ENCODE peak calls at places on chromosomes 16 and 17, in four cellular contexts. P, S, O and T are unnamed samples.

GRCh38 chr17:51397361-51398127 is 137.2 kb downstream of the UTP18 start:
- DNase-seq in P (no peak), S (no peak), O (no peak), T (no peak)

GRCh38 chr17:64178011-64178825 is 48.3 kb upstream of the ERN1 start:
- DNase-seq in P (no peak), S (no peak), O (no peak), T (no peak)

GRCh38 chr16:82641336-82641984 is 14.7 kb downstream of the CDH13 start:
- DNase-seq in P (no peak), S (peak), O (no peak), T (no peak)

GRCh38 chr16:83717814-83718213 is 90.0 kb upstream of the HSBP1 start:
- DNase-seq in P (no peak), S (peak), O (no peak), T (no peak)

GRCh38 chr16:27429330-27429871 is 27.4 kb downstream of the IL21R start:
- DNase-seq in P (no peak), S (no peak), O (no peak), T (peak)

GRCh38 chr17:10357768-10358167 is 15.0 kb downstream of the MYH13 start:
- DNase-seq in P (no peak), S (no peak), O (peak), T (no peak)

GRCh38 chr17:50205931-50206505 is 4.6 kb upstream of the COL1A1 start:
- DNase-seq in P (peak), S (no peak), O (no peak), T (peak)

GRCh38 chr17:74815671-74816370 is 39.7 kb upstream of the NAT9 start:
- DNase-seq in P (no peak), S (no peak), O (no peak), T (no peak)

GRCh38 chr16:81625544-81626152 is 153.4 kb upstream of the PLCG2 start:
- DNase-seq in P (no peak), S (peak), O (peak), T (no peak)

GRCh38 chr16:25157476-25157875 is 45.9 kb downstream of the LCMT1 start:
- DNase-seq in P (no peak), S (no peak), O (no peak), T (no peak)

GRCh38 chr16:56894331-56894917 is 29.4 kb downstream of the SLC12A3 start:
- DNase-seq in P (no peak), S (no peak), O (no peak), T (no peak)

GRCh38 chr17:52420555-52421078 is 262.1 kb upstream of the CA10 start:
- DNase-seq in P (no peak), S (no peak), O (no peak), T (no peak)

GRCh38 chr17:69141802-69142472 is at the start of gene ABCA6:
- DNase-seq in P (no peak), S (peak), O (no peak), T (no peak)

GRCh38 chr16:10581507-10581906 is 1.1 kb upstream of the EMP2 start:
- DNase-seq in P (no peak), S (peak), O (no peak), T (no peak)

GRCh38 chr17:40070895-40071719 is 8.3 kb downstream of the THRA start:
- DNase-seq in P (peak), S (no peak), O (no peak), T (no peak)

GRCh38 chr16:17845031-17845430 is 374.3 kb upstream of the XYLT1 start:
- DNase-seq in P (no peak), S (no peak), O (no peak), T (no peak)

GRCh38 chr17:35257080-35257701 is 14.3 kb downstream of the SLFN5 start:
- DNase-seq in P (no peak), S (peak), O (no peak), T (no peak)

GRCh38 chr17:17228521-17229279 is 8.3 kb downstream of the FLCN start:
- DNase-seq in P (no peak), S (no peak), O (no peak), T (no peak)

GRCh38 chr16:77437859-77438258 is 3.0 kb upstream of the ADAMTS18 start:
- DNase-seq in P (no peak), S (peak), O (no peak), T (no peak)

GRCh38 chr16:27795992-27796614 is 246.2 kb downstream of the KATNIP start:
- DNase-seq in P (no peak), S (peak), O (no peak), T (no peak)

GRCh38 chr17:4072487-4073157 is 70.2 kb downstream of the ZZEF1 start:
- DNase-seq in P (no peak), S (peak), O (no peak), T (no peak)

GRCh38 chr17:36849871-36850348 is 87.4 kb upstream of the LHX1 start:
- DNase-seq in P (no peak), S (peak), O (peak), T (no peak)

GRCh38 chr17:7404737-7405412 is 978 bp upstream of the TMEM256 start:
- DNase-seq in P (peak), S (peak), O (no peak), T (no peak)

GRCh38 chr17:45983614-45984310 is 15.3 kb upstream of the STH start:
- DNase-seq in P (no peak), S (no peak), O (no peak), T (no peak)

GRCh38 chr17:7840875-7841274 is 6.9 kb downstream of the KDM6B start:
- DNase-seq in P (no peak), S (no peak), O (no peak), T (peak)

GRCh38 chr16:4138735-4139134 is 22.5 kb upstream of the ADCY9 start:
- DNase-seq in P (no peak), S (no peak), O (no peak), T (no peak)

GRCh38 chr16:77531741-77532140 is 96.9 kb upstream of the ADAMTS18 start:
- DNase-seq in P (no peak), S (peak), O (no peak), T (no peak)

GRCh38 chr16:20901441-20902112 is 1.0 kb downstream of the LYRM1 start:
- DNase-seq in P (peak), S (peak), O (peak), T (peak)

GRCh38 chr17:63446981-63447687 is 1.0 kb upstream of the CYB561 start:
- DNase-seq in P (no peak), S (peak), O (no peak), T (no peak)

GRCh38 chr17:71316498-71316897 is 804.3 kb upstream of the SOX9 start:
- DNase-seq in P (no peak), S (no peak), O (no peak), T (no peak)

GRCh38 chr17:65099941-65100315 is 37.2 kb upstream of the RGS9 start:
- DNase-seq in P (peak), S (peak), O (peak), T (no peak)

GRCh38 chr17:31581022-31581483 is 189.6 kb downstream of the RAB11FIP4 start:
- DNase-seq in P (no peak), S (peak), O (no peak), T (no peak)

GRCh38 chr17:27544350-27545131 is 86.4 kb upstream of the LGALS9 start:
- DNase-seq in P (no peak), S (no peak), O (peak), T (no peak)

GRCh38 chr17:45341389-45342158 is 24.8 kb upstream of the MAP3K14 start:
- DNase-seq in P (peak), S (peak), O (no peak), T (no peak)

GRCh38 chr16:85970712-85971220 is 71.8 kb downstream of the IRF8 start:
- DNase-seq in P (no peak), S (no peak), O (no peak), T (no peak)

GRCh38 chr16:10930755-10931093 is 11.5 kb downstream of the DEXI start:
- DNase-seq in P (no peak), S (no peak), O (no peak), T (no peak)

GRCh38 chr16:65666132-65666869 is 544.4 kb upstream of the CDH11 start:
- DNase-seq in P (no peak), S (no peak), O (no peak), T (no peak)

GRCh38 chr16:65663774-65664173 is 541.9 kb upstream of the CDH11 start:
- DNase-seq in P (no peak), S (no peak), O (no peak), T (no peak)

GRCh38 chr16:65662236-65662635 is 540.4 kb upstream of the CDH11 start:
- DNase-seq in P (no peak), S (no peak), O (no peak), T (no peak)

GRCh38 chr16:65661451-65661850 is 539.6 kb upstream of the CDH11 start:
- DNase-seq in P (no peak), S (no peak), O (no peak), T (no peak)

DNA sequence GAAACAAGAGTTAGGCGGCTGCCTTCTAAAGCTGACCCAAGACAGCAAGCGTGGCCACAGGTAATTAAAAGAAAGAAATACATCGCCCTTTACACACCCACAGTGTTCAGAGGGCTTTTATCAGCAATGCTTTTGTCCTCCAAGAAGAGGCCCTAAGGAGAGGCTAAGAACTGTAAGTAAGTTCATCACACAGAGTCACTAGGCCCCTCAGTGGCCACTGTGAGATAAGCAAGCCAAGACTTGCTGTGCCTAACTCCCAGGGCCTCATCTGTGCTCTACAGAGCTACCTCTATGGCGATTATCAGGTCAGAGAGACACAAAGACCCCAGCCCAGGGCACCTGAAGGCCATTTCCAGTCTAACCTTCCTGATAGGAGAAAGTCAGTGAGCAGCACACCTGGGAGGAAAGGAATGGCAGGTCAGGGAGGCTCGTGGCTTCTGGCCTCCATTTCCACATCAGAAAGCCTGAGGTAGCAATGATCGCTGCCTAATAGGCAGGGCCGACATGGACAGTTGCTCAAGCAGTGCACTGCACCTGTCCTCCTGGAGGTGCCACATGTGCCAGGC is 545.2 kb upstream of the CDH11 start:
- DNase-seq in P (no peak), S (peak), O (no peak), T (no peak)
- TF ChIP-seq CTCF in P (no peak), S (peak), O (no peak), T (no peak)

GRCh38 chr17:47945080-47945479 is 3.7 kb downstream of the PNPO start:
- DNase-seq in P (no peak), S (peak), O (no peak), T (no peak)

GRCh38 chr17:47941998-47942490 is 673 bp downstream of the PNPO start:
- DNase-seq in P (no peak), S (no peak), O (no peak), T (no peak)

GRCh38 chr17:47942568-47942967 is 1.2 kb downstream of the PNPO start:
- DNase-seq in P (no peak), S (no peak), O (no peak), T (no peak)

GRCh38 chr17:47937915-47938314 is 3.5 kb upstream of the PNPO start:
- DNase-seq in P (no peak), S (no peak), O (no peak), T (no peak)

GRCh38 chr17:47941246-47941997 is at the start of gene PNPO:
- DNase-seq in P (peak), S (peak), O (peak), T (peak)
- TF ChIP-seq CTCF in P (peak), S (peak), O (no peak), T (no peak)

DNA sequence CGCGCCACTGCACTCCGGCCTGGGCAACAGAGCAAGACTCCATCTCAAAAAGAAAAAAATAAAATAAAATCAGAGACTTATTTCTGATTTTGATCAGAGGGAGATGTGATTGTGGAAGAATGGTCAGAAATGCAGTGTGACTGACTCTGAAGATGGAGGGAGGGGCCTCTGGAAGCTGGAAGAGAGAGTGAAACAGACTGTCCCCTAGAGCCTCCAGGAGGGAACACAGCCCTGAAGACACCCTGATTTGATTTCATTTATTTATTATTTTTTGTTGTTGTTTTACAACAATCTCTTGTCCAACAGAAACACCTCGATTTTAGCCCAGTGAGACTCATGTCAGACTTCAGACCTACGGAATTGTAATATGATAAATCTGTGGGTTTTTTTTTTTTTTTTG is 26.1 kb downstream of the BCL7C start:
- DNase-seq in P (no peak), S (no peak), O (no peak), T (no peak)
- TF ChIP-seq CTCF in P (no peak), S (peak), O (no peak), T (no peak)

GRCh38 chr17:61783120-61783519 is 80.2 kb downstream of the BRIP1 start:
- DNase-seq in P (no peak), S (no peak), O (no peak), T (no peak)

GRCh38 chr17:61784510-61784909 is 78.8 kb downstream of the BRIP1 start:
- DNase-seq in P (no peak), S (no peak), O (no peak), T (no peak)

GRCh38 chr17:61782683-61783082 is 80.6 kb downstream of the BRIP1 start:
- DNase-seq in P (no peak), S (no peak), O (no peak), T (no peak)

GRCh38 chr17:61786088-61786487 is 77.2 kb downstream of the BRIP1 start:
- DNase-seq in P (no peak), S (no peak), O (no peak), T (no peak)

DNA sequence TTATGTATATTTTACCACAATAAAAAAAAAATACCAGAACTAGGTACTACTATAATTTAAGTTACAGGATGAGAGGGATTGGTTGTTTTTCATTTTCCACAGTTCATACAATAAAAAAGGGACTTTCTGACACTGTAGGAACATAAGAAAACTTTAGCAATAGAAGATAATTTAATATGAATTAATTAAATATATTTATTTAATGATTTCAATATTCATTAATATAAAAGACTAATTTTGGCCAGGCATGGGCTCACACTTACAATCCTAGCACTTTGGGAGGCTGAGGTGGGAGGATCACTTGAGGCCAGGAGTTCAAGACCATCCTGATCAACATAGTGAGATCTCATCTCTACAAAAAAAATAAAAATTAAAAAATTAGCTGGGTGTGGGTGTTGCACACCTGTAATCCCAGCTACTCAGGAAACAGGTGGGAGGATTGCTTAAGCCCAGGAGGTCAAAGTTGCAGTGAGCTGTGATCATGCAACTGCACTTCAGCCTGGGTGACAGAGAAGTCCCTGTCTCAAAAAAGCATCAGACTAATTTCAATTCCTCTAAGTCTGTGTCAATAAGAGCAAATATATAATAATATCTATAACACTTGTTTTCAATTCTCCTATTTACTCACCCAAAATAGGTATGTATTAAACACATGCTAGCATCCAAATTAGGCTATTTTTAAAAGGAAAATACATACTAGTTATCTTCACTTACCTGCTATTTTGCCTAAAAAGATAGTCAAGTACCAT is 79.6 kb downstream of the BRIP1 start:
- DNase-seq in P (no peak), S (no peak), O (peak), T (no peak)
- TF ChIP-seq CTCF in P (no peak), S (no peak), O (no peak), T (no peak)

GRCh38 chr17:48486557-48486956 is 44.3 kb downstream of the HOXB1 start:
- DNase-seq in P (no peak), S (peak), O (no peak), T (no peak)
- TF ChIP-seq CTCF in P (no peak), S (peak), O (no peak), T (no peak)

DNA sequence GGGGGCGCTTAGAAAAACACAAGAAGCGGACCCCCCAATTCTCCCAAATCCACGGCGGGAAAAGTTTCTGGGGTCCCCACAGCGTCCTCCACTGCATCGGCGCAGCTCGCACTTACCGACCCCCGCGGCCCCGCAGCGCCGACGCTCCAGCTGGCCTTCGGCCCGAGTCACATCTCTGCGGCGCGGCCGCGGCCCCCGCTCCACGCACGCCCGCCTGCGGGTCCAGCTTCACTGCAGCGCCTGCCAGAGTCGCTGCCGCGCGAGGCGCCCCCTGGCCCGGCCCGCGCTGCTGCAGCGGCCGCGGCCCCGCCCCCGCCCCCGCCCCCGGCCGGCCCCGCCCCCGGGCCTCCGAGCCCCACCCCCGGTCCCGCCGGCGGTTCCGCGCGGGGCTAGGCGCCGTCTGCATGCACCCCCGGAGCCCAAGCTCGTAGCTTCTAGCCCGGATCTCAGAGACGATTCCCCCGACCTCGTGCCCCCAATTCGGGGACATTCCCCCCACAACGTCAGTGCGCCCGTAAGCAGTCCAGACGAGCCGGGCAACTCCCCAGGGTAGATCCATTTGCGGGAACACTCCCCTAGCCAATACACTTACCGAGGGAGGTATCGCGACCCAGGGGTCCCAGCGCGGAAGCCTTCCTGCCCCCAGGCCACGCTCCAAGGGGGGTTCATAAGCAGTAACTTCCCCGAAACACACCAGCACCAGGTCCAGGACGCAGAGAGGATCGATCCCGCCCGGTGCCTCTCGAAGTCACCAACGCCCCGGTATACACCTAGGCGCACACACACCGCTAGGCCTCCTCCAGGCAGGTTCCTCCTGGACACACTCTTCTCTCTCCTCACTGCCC is at the start of gene GPRC5B:
- DNase-seq in P (no peak), S (peak), O (peak), T (no peak)
- TF ChIP-seq CTCF in P (no peak), S (no peak), O (peak), T (no peak)

DNA sequence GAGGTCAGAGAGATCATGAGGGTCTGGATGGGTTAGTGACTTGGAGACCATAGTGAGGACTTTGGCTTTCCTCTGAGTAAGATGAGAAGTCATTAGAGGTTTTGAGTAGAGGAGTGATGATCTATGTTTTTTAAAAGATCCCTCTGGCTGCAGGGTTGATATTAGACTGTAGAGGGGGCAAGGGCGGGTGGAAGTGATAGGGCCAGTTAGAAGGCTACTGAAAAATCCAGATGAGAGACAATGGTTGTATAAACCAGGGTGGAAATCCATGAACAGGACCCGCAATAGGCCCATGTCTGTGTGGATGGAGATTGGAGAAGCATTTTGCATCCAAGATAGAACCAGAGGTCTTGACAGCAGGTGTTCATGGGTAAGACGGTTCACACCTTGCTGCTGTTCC is 9.8 kb downstream of the ITGAL start:
- DNase-seq in P (no peak), S (peak), O (no peak), T (no peak)
- TF ChIP-seq CTCF in P (no peak), S (peak), O (no peak), T (no peak)